ENCODE peak calls at places on chromosomes 16 and 17, in eight cellular contexts. N is fibroblast of lung, P is GM23338, S is PC-3, Q is PC-9, Z is mammary epithelial cell, C is HCT116, V is SK-N-MC. J is an unnamed sample.

GRCh38 chr16:65281636-65282035 is 159.8 kb upstream of the CDH11 start:
- DNase-seq in N (no peak), P (peak; percentile 44), S (no peak), Q (no peak), Z (no peak), C (no peak), V (no peak), J (no peak)

GRCh38 chr17:82648761-82649474 is 674 bp upstream of the WDR45B start:
- DNase-seq in N (no peak), P (peak; percentile 57), S (peak; percentile 18), Q (peak; percentile 45), Z (no peak), C (no peak), V (no peak), J (peak; percentile 54)

GRCh38 chr17:9729735-9730420 is 61.5 kb downstream of the DHRS7C start:
- DNase-seq in N (no peak), P (no peak), S (peak; percentile 52), Q (peak; percentile 55), Z (peak; percentile 53), C (no peak), V (no peak), J (no peak)

GRCh38 chr17:59892251-59892848 is 393 bp downstream of the TUBD1 start:
- DNase-seq in N (no peak), P (peak; percentile 9), S (no peak), Q (peak; percentile 8), Z (no peak), C (no peak), V (no peak), J (no peak)

GRCh38 chr17:43536236-43537088 is 9.7 kb downstream of the ETV4 start:
- DNase-seq in N (peak; percentile 70), P (peak; percentile 27), S (peak; percentile 43), Q (peak; percentile 31), Z (peak; percentile 14), C (no peak), V (no peak), J (peak; percentile 85)

GRCh38 chr17:57995076-57995956 is 7.3 kb upstream of the VEZF1 start:
- DNase-seq in N (peak; percentile 84), P (peak; percentile 90), S (peak; percentile 87), Q (peak; percentile 64), Z (peak; percentile 61), C (peak; percentile 80), V (no peak), J (peak; percentile 88)

GRCh38 chr16:55842369-55843104 is 9.6 kb upstream of the CES1 start:
- DNase-seq in N (peak; percentile 61), P (peak; percentile 76), S (peak; percentile 51), Q (peak; percentile 18), Z (peak; percentile 16), C (peak; percentile 18), V (no peak), J (peak; percentile 77)

GRCh38 chr17:81378941-81379511 is 16.2 kb upstream of the BAHCC1 start:
- DNase-seq in N (no peak), P (no peak), S (no peak), Q (no peak), Z (no peak), C (no peak), V (no peak), J (no peak)

GRCh38 chr17:42200702-42201101 is 6.4 kb upstream of the GHDC start:
- DNase-seq in N (peak; percentile 12), P (no peak), S (no peak), Q (no peak), Z (no peak), C (no peak), V (no peak), J (no peak)

GRCh38 chr16:50836121-50836541 is 94.2 kb downstream of the CYLD start:
- DNase-seq in N (no peak), P (no peak), S (no peak), Q (no peak), Z (no peak), C (no peak), V (no peak), J (no peak)

GRCh38 chr16:11706180-11706742 is 36.4 kb downstream of the TXNDC11 start:
- DNase-seq in N (peak; percentile 27), P (no peak), S (no peak), Q (no peak), Z (no peak), C (no peak), V (no peak), J (no peak)

GRCh38 chr17:59853168-59853918 is 39.4 kb downstream of the TUBD1 start:
- DNase-seq in N (peak; percentile 98), P (peak; percentile 94), S (peak; percentile 100), Q (peak; percentile 92), Z (peak; percentile 98), C (no peak), V (no peak), J (no peak)

GRCh38 chr16:80167657-80168056 is 373.1 kb upstream of the DYNLRB2 start:
- DNase-seq in N (no peak), P (no peak), S (peak; percentile 45), Q (no peak), Z (peak; percentile 91), C (no peak), V (no peak), J (no peak)

GRCh38 chr17:67386965-67387551 is 10.0 kb downstream of the PITPNC1 start:
- DNase-seq in N (peak; percentile 63), P (peak; percentile 91), S (peak; percentile 74), Q (peak; percentile 65), Z (peak; percentile 28), C (peak; percentile 64), V (no peak), J (peak; percentile 73)

GRCh38 chr16:86171329-86171728 is 272.4 kb downstream of the IRF8 start:
- DNase-seq in N (peak; percentile 82), P (no peak), S (no peak), Q (no peak), Z (no peak), C (no peak), V (no peak), J (no peak)

GRCh38 chr16:84484579-84485254 is 19.7 kb downstream of the MEAK7 start:
- DNase-seq in N (peak; percentile 73), P (peak; percentile 76), S (peak; percentile 49), Q (peak; percentile 31), Z (no peak), C (peak; percentile 41), V (no peak), J (peak; percentile 33)

GRCh38 chr17:78111012-78111726 is 17.4 kb downstream of the TMC6 start:
- DNase-seq in N (no peak), P (no peak), S (no peak), Q (no peak), Z (no peak), C (no peak), V (no peak), J (no peak)

GRCh38 chr16:21638573-21638975 is 13.8 kb downstream of the IGSF6 start:
- DNase-seq in N (no peak), P (no peak), S (peak; percentile 82), Q (no peak), Z (peak; percentile 91), C (no peak), V (no peak), J (no peak)

GRCh38 chr16:17817260-17817659 is 346.5 kb upstream of the XYLT1 start:
- DNase-seq in N (no peak), P (no peak), S (no peak), Q (no peak), Z (no peak), C (no peak), V (no peak), J (no peak)

GRCh38 chr17:32266389-32267269 is 997 bp downstream of the RHBDL3 start:
- DNase-seq in N (no peak), P (peak; percentile 81), S (no peak), Q (no peak), Z (no peak), C (no peak), V (no peak), J (no peak)
- TF ChIP-seq EZH2 in N (peak; percentile 97), P (no peak), S (peak; percentile 98), Q (peak; percentile 94), Z (peak; percentile 99), C (no peak), V (peak; percentile 92), J (no peak)

GRCh38 chr16:73233423-73233762 is 185.5 kb upstream of the ZFHX3 start:
- DNase-seq in N (no peak), P (no peak), S (no peak), Q (no peak), Z (no peak), C (no peak), V (no peak), J (no peak)
- H3K4me3 ChIP-seq in N (peak overlapping the region; percentile 46), P (no peak overlapping the region), S (no peak overlapping the region), Q (no peak overlapping the region), Z (no peak overlapping the region), C (peak overlapping the region; percentile 48), V (peak overlapping the region; percentile 73), J (peak overlapping the region; percentile 24)

DNA sequence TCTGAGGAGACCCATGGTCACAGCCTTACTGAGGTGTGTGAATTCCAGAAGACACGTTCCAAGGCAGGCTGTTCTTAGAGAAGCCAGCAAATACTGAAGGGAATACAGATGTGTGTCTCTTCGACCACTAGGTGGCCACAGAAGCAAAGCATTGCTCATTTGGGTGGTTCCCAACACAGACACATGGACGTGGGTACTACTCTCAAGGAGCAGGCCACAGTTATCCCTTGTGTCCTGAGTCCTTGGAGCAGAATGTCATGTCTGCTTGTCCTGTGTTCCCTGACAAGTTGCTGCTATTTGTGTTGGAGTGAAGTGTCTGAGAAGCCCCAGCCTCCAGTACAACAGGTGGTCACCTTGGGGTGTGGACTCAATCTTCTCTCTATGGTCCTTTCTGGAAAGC is 30.3 kb downstream of the HMOX2 start:
- DNase-seq in N (peak; percentile 84), P (peak; percentile 93), S (peak; percentile 74), Q (peak; percentile 50), Z (peak; percentile 64), C (peak; percentile 39), V (no peak), J (peak; percentile 84)
- H3K27ac ChIP-seq in N (no peak overlapping the region), P (no peak overlapping the region), S (no peak overlapping the region), Q (no peak overlapping the region), Z (no peak overlapping the region), C (no peak overlapping the region), V (no peak overlapping the region), J (no peak overlapping the region)

GRCh38 chr17:75087558-75088453 is at the start of gene SLC16A5:
- DNase-seq in N (peak; percentile 75), P (peak; percentile 98), S (no peak), Q (peak; percentile 98), Z (peak; percentile 50), C (peak; percentile 84), V (no peak), J (peak; percentile 74)
- TF ChIP-seq EZH2 in N (no peak), P (no peak), S (no peak), Q (no peak), Z (no peak), C (no peak), V (no peak), J (no peak)

GRCh38 chr17:45019177-45019711 is 32.2 kb downstream of the DCAKD start:
- DNase-seq in N (peak; percentile 44), P (peak; percentile 52), S (peak; percentile 75), Q (peak; percentile 55), Z (no peak), C (no peak), V (no peak), J (peak; percentile 38)
- H3K4me3 ChIP-seq in N (peak overlapping the region; percentile 59), P (peak overlapping the region; percentile 73), S (peak overlapping the region; percentile 72), Q (peak overlapping the region; percentile 68), Z (peak overlapping the region; percentile 42), C (peak overlapping the region; percentile 47), V (peak overlapping the region; percentile 73), J (peak overlapping the region; percentile 49)

J was measured in A673.